ENCODE peak calls at places on chromosomes 16 and 17, in seven cellular contexts. F, C, G, S, V, H and Z are unnamed samples.

GRCh38 chr16:16857603-16858283 is 478.8 kb downstream of the NPIPA7 start:
- DNase-seq in F (no peak), C (peak), G (no peak), S (no peak), V (no peak), H (no peak), Z (no peak)

GRCh38 chr17:74877592-74878543 is 5.1 kb upstream of the FDXR start:
- DNase-seq in F (no peak), C (no peak), G (no peak), S (no peak), V (no peak), H (no peak), Z (no peak)

GRCh38 chr16:35572186-35572585 is 2112.8 kb downstream of the TP53TG3F start:
- DNase-seq in F (no peak), C (no peak), G (no peak), S (no peak), V (no peak), H (no peak), Z (no peak)

GRCh38 chr16:55471448-55472097 is 7.4 kb upstream of the MMP2 start:
- DNase-seq in F (no peak), C (no peak), G (peak), S (no peak), V (no peak), H (no peak), Z (no peak)

GRCh38 chr17:63431939-63432804 is 13.9 kb downstream of the CYB561 start:
- DNase-seq in F (no peak), C (no peak), G (no peak), S (no peak), V (no peak), H (no peak), Z (peak)

GRCh38 chr16:23410176-23410575 is 42.8 kb downstream of the COG7 start:
- DNase-seq in F (no peak), C (no peak), G (no peak), S (no peak), V (no peak), H (no peak), Z (no peak)

GRCh38 chr17:31492880-31493655 is 101.6 kb downstream of the RAB11FIP4 start:
- DNase-seq in F (peak), C (no peak), G (no peak), S (no peak), V (peak), H (peak), Z (no peak)

GRCh38 chr17:68507581-68507980 is 4.6 kb upstream of the PRKAR1A start:
- DNase-seq in F (no peak), C (no peak), G (no peak), S (no peak), V (no peak), H (no peak), Z (no peak)

GRCh38 chr17:45273551-45273957 is 11.7 kb upstream of the SPATA32 start:
- DNase-seq in F (no peak), C (no peak), G (no peak), S (no peak), V (no peak), H (no peak), Z (no peak)

GRCh38 chr16:57601801-57602478 is 26.5 kb upstream of the ADGRG1 start:
- DNase-seq in F (peak), C (no peak), G (no peak), S (no peak), V (no peak), H (peak), Z (no peak)

GRCh38 chr16:52257534-52257933 is 289.4 kb downstream of the TOX3 start:
- DNase-seq in F (no peak), C (no peak), G (no peak), S (no peak), V (no peak), H (no peak), Z (no peak)

GRCh38 chr16:56657555-56658430 is at the start of gene MT1F:
- DNase-seq in F (peak), C (peak), G (peak), S (no peak), V (peak), H (peak), Z (peak)

GRCh38 chr16:80084614-80085013 is 456.2 kb upstream of the DYNLRB2 start:
- DNase-seq in F (no peak), C (peak), G (peak), S (peak), V (peak), H (no peak), Z (no peak)

GRCh38 chr17:4394208-4395110 is 28.0 kb upstream of the UBE2G1 start:
- DNase-seq in F (no peak), C (no peak), G (peak), S (no peak), V (no peak), H (no peak), Z (no peak)

GRCh38 chr17:73349138-73349537 is 37.3 kb upstream of the CDC42EP4 start:
- DNase-seq in F (no peak), C (no peak), G (no peak), S (no peak), V (no peak), H (no peak), Z (no peak)

GRCh38 chr16:11326737-11327276 is 18.5 kb upstream of the RMI2 start:
- DNase-seq in F (no peak), C (no peak), G (no peak), S (no peak), V (no peak), H (no peak), Z (no peak)

GRCh38 chr16:22257440-22257839 is 39.8 kb upstream of the POLR3E start:
- DNase-seq in F (no peak), C (no peak), G (no peak), S (no peak), V (no peak), H (no peak), Z (no peak)

GRCh38 chr17:81329927-81330883 is 35.1 kb upstream of the SLC38A10 start:
- DNase-seq in F (no peak), C (peak), G (no peak), S (no peak), V (no peak), H (no peak), Z (peak)

GRCh38 chr17:41211845-41212466 is 14.5 kb upstream of the KRTAP9-2 start:
- DNase-seq in F (no peak), C (peak), G (peak), S (no peak), V (no peak), H (no peak), Z (no peak)

GRCh38 chr17:19018600-19018950 is 14.0 kb upstream of the FAM83G start:
- DNase-seq in F (no peak), C (no peak), G (no peak), S (no peak), V (no peak), H (no peak), Z (peak)

GRCh38 chr17:18981642-18982424 is 22.7 kb downstream of the FAM83G start:
- DNase-seq in F (no peak), C (peak), G (no peak), S (no peak), V (no peak), H (no peak), Z (no peak)

GRCh38 chr17:31313982-31314787 is at the start of gene EVI2B:
- DNase-seq in F (peak), C (no peak), G (no peak), S (no peak), V (no peak), H (peak), Z (no peak)

GRCh38 chr17:1298616-1299015 is 19.2 kb downstream of the TRARG1 start:
- DNase-seq in F (peak), C (no peak), G (no peak), S (peak), V (no peak), H (no peak), Z (no peak)

GRCh38 chr16:81292936-81293335 is 21.8 kb upstream of the GAN start:
- DNase-seq in F (no peak), C (no peak), G (no peak), S (no peak), V (no peak), H (no peak), Z (no peak)

GRCh38 chr17:82283208-82283749 is 9.8 kb upstream of the CSNK1D start:
- DNase-seq in F (no peak), C (peak), G (no peak), S (no peak), V (no peak), H (peak), Z (peak)

GRCh38 chr16:73848993-73849392 is 447.6 kb upstream of the PSMD7 start:
- DNase-seq in F (no peak), C (no peak), G (no peak), S (no peak), V (no peak), H (no peak), Z (no peak)

GRCh38 chr17:77834170-77835115 is 124.1 kb upstream of the TNRC6C start:
- DNase-seq in F (no peak), C (peak), G (peak), S (no peak), V (peak), H (peak), Z (no peak)

GRCh38 chr16:21336231-21336630 is 58.1 kb upstream of the CRYM start:
- DNase-seq in F (no peak), C (no peak), G (no peak), S (no peak), V (no peak), H (no peak), Z (no peak)

GRCh38 chr16:62038646-62039045 is 2.4 kb upstream of the CDH8 start:
- DNase-seq in F (no peak), C (no peak), G (no peak), S (no peak), V (no peak), H (no peak), Z (no peak)

GRCh38 chr17:29042679-29043538 is at the start of gene PIPOX:
- DNase-seq in F (peak), C (no peak), G (no peak), S (peak), V (no peak), H (no peak), Z (no peak)

GRCh38 chr16:53156516-53156915 is 101.7 kb downstream of the CHD9 start:
- DNase-seq in F (no peak), C (no peak), G (no peak), S (no peak), V (no peak), H (no peak), Z (no peak)

GRCh38 chr17:38911081-38911730 is 14.2 kb upstream of the LASP1NB start:
- DNase-seq in F (peak), C (no peak), G (no peak), S (no peak), V (no peak), H (no peak), Z (no peak)

GRCh38 chr16:85718682-85719081 is 29.9 kb upstream of the GINS2 start:
- DNase-seq in F (peak), C (peak), G (no peak), S (peak), V (no peak), H (no peak), Z (peak)
- TF ChIP-seq CTCF in F (no peak), C (peak), G (peak), S (peak), V (peak), H (no peak), Z (peak)

DNA sequence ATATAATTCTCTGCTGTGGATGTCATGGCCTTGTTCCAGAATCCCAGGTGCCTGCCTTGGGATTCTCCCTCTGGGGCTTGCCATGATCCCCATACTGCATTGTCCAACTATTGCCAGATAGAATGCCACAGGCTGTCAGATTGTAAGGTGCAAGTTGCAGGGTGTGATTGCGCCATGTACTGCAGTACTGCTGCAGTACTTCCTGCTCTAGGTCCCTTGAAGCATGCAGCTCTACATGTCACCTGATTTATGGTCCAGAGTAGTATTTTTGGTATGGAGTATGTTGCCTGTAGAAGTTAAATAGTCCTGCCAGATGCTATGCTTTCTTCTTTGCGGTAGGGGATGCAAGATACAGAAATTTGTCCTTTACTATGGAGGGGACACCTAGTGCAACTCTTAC is 7.0 kb upstream of the SLFN5 start:
- DNase-seq in F (no peak), C (no peak), G (no peak), S (no peak), V (no peak), H (no peak), Z (no peak)
- TF ChIP-seq CTCF in F (no peak), C (no peak), G (no peak), S (no peak), V (no peak), H (no peak), Z (no peak)

GRCh38 chr16:68022278-68022727 is 729 bp downstream of the DDX28 start:
- DNase-seq in F (no peak), C (no peak), G (no peak), S (peak), V (no peak), H (no peak), Z (no peak)

GRCh38 chr16:68021490-68021889 is 1.5 kb downstream of the DDX28 start:
- DNase-seq in F (no peak), C (no peak), G (no peak), S (no peak), V (no peak), H (no peak), Z (no peak)

GRCh38 chr16:68019167-68019680 is 3.5 kb upstream of the DPEP2NB start:
- DNase-seq in F (no peak), C (no peak), G (no peak), S (no peak), V (no peak), H (no peak), Z (no peak)

DNA sequence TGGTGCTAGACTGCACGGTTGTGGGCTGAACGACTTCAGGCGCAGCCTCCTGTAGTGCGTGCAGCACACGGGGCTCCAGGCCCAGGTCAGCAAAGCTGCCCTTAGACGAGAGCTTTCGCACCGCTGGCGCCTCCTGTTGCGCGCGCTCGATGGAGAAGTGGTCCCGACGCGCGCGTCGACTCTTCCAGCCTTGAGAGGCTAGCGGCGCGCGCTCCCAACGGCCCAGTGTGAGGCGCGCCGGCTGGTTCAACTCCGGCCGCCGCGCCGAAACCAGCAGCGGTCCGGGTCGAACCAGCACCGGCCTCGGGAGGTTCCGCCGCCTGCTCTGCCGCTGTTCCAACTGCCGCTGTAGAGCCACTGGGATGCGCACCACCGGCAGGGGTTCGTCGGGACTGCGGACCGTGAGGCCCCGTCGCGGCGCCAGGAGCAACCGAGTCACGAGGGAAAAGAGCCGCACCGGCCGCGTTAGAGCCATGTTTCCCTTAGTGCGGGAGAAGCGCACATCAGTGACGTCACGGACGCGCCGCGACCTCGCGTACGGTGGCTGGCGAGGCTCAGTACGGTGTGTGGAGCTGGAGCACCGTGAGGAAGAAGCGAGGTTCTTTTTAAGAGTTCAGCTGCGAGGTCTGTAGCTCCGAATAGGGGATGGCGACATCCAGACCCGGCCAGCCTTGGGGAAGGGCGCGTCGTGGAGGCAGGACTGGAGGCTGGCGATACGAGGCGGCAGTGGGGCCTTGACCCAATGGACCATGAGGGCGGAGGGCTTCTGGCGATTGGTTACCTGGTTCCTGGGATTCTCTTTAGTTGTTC is at the start of the genes DDX28 and DUS2:
- DNase-seq in F (peak), C (peak), G (peak), S (peak), V (peak), H (peak), Z (peak)
- TF ChIP-seq CTCF in F (no peak), C (no peak), G (no peak), S (no peak), V (peak), H (no peak), Z (no peak)

DNA sequence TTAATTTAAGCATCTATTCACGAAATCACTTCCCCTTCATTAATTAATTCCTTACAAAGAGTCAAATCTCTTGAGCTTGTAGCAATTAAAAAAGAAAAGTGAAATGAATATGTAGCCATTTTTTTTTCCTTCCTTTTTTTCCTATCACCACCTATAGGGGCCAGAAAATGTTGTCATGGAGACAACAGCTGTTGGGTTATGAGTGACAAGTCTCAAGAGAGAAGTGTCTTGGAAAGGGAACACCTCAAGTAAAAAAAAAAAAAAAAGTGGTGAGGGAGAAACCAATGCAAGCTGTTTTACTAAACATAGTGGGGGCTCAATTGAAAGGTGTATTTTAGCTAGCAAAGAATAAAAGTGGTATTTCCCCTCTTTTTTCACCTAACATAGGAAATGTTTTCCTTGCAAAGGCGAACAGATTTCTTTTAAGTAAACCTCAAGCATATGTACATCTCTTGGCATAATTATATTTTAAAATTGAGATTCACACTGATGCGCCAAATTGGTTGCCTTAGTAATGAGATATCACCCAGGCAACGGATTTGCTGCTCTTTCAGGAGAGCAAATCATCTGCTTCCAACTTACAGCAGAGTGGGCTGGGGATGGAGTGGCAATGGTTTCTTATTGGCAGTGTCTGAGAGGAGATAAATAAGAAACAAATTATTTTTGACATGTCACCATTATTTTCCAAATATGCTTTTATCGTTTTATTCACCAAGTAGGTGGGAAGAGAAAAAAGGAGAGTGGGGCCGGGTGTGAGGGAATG is 183.6 kb downstream of the MYO1D start:
- DNase-seq in F (no peak), C (no peak), G (no peak), S (no peak), V (no peak), H (no peak), Z (no peak)
- TF ChIP-seq CTCF in F (no peak), C (no peak), G (no peak), S (no peak), V (no peak), H (no peak), Z (no peak)

GRCh38 chr16:1091992-1092552 is 4.0 kb downstream of the C1QTNF8 start:
- DNase-seq in F (no peak), C (no peak), G (no peak), S (no peak), V (no peak), H (no peak), Z (no peak)

GRCh38 chr16:1090620-1091587 is 5.1 kb downstream of the C1QTNF8 start:
- DNase-seq in F (no peak), C (no peak), G (no peak), S (no peak), V (peak), H (no peak), Z (no peak)

GRCh38 chr16:1089439-1089821 is 6.6 kb downstream of the C1QTNF8 start:
- DNase-seq in F (no peak), C (no peak), G (no peak), S (no peak), V (peak), H (no peak), Z (peak)

GRCh38 chr16:1088295-1089170 is 7.5 kb downstream of the C1QTNF8 start:
- DNase-seq in F (no peak), C (no peak), G (no peak), S (no peak), V (no peak), H (no peak), Z (no peak)

DNA sequence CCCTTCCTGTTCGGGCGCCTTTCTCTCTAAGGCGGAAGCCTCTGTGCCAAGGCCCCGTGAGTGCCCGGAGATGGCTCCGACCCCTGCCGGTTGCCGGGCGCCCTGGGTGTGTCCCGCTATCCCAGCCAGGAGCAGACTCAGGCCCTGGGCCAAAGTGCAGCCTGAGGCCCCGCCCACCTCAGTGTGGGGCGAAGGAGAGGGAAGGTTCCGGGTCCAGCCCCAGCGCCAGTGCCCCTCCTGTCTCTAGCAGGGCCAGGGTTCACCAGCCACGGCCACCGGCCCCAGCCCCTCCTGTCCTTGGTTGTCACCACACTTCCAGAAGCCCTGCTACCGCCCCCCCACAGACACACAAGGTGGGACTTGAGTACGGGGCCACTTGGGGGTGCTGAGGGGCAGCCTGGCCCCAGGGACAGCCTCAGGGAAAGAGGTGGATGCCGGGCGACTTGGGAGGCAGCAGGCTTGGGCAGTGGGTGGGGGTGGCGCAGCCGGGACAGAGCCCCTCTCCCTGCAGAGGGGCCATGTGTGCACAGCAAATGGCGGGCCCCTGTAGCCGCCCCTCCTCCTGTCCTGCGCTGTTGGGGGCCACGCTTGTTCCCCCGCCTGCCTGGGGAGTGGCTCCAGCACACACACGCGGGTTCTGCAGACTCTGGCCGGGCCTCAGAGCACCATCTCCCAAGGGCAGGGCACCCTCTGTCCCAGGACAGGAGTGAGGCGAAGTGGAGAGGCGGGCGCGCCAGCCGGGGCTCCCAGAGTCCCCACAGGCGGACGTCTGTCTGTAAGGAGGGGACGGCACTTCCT is 6.0 kb downstream of the C1QTNF8 start:
- DNase-seq in F (no peak), C (peak), G (no peak), S (no peak), V (peak), H (no peak), Z (no peak)
- TF ChIP-seq CTCF in F (no peak), C (peak), G (no peak), S (no peak), V (peak), H (no peak), Z (no peak)